ENCODE peak calls at places on chromosomes 2 and 18, in ten cellular contexts. One of them, this sample, is unnamed. For H3K9me3, the result is how much of the 10 kb centered on the place peaks cover.

GRCh38 chr2:199982444-199982843 is 27.1 kb downstream of the MAIP1 start:
- DNase-seq in keratinocyte: no peak
- DNase-seq in esophagus squamous epithelium: no peak
- DNase-seq in right cardiac atrium: no peak
- DNase-seq in GM23248: no peak
- DNase-seq in CD8-positive, alpha-beta T cell: no peak
- DNase-seq in stomach: no peak
- DNase-seq in mammary epithelial cell: peak
- DNase-seq in ovary: no peak
- DNase-seq in neural progenitor cell: no peak
- DNase-seq in this sample: no peak

GRCh38 chr2:137228566-137228965 is 463.2 kb downstream of the THSD7B start:
- DNase-seq in ovary: no peak
- DNase-seq in right cardiac atrium: no peak
- DNase-seq in GM23248: peak
- DNase-seq in CD8-positive, alpha-beta T cell: no peak
- DNase-seq in esophagus squamous epithelium: no peak
- DNase-seq in neural progenitor cell: no peak
- DNase-seq in stomach: no peak
- DNase-seq in keratinocyte: no peak
- DNase-seq in mammary epithelial cell: peak
- DNase-seq in this sample: peak

GRCh38 chr2:159380676-159381239 is 94.3 kb upstream of the WDSUB1 start:
- DNase-seq in esophagus squamous epithelium: no peak
- DNase-seq in mammary epithelial cell: no peak
- DNase-seq in GM23248: no peak
- DNase-seq in CD8-positive, alpha-beta T cell: no peak
- DNase-seq in stomach: no peak
- DNase-seq in ovary: no peak
- DNase-seq in neural progenitor cell: no peak
- DNase-seq in right cardiac atrium: no peak
- DNase-seq in keratinocyte: no peak
- DNase-seq in this sample: no peak

GRCh38 chr2:236561874-236562273 is 7.8 kb upstream of the ACKR3 start:
- DNase-seq in stomach: no peak
- DNase-seq in neural progenitor cell: no peak
- DNase-seq in ovary: no peak
- DNase-seq in keratinocyte: no peak
- DNase-seq in CD8-positive, alpha-beta T cell: no peak
- DNase-seq in esophagus squamous epithelium: no peak
- DNase-seq in right cardiac atrium: no peak
- DNase-seq in mammary epithelial cell: no peak
- DNase-seq in GM23248: no peak
- DNase-seq in this sample: no peak

GRCh38 chr2:10258326-10258725 is 44.4 kb upstream of the HPCAL1 start:
- DNase-seq in ovary: no peak
- DNase-seq in right cardiac atrium: no peak
- DNase-seq in GM23248: no peak
- DNase-seq in esophagus squamous epithelium: no peak
- DNase-seq in neural progenitor cell: no peak
- DNase-seq in mammary epithelial cell: no peak
- DNase-seq in keratinocyte: no peak
- DNase-seq in CD8-positive, alpha-beta T cell: no peak
- DNase-seq in stomach: no peak
- DNase-seq in this sample: no peak

GRCh38 chr2:17331636-17332035 is 186.6 kb downstream of the RAD51AP2 start:
- DNase-seq in neural progenitor cell: no peak
- DNase-seq in keratinocyte: no peak
- DNase-seq in mammary epithelial cell: no peak
- DNase-seq in esophagus squamous epithelium: no peak
- DNase-seq in stomach: no peak
- DNase-seq in right cardiac atrium: no peak
- DNase-seq in ovary: no peak
- DNase-seq in GM23248: no peak
- DNase-seq in CD8-positive, alpha-beta T cell: no peak
- DNase-seq in this sample: no peak

GRCh38 chr2:118348380-118349024 is 260.2 kb downstream of the INSIG2 start:
- DNase-seq in mammary epithelial cell: no peak
- DNase-seq in GM23248: no peak
- DNase-seq in neural progenitor cell: no peak
- DNase-seq in CD8-positive, alpha-beta T cell: no peak
- DNase-seq in keratinocyte: no peak
- DNase-seq in esophagus squamous epithelium: no peak
- DNase-seq in ovary: no peak
- DNase-seq in right cardiac atrium: no peak
- DNase-seq in stomach: no peak
- DNase-seq in this sample: no peak

GRCh38 chr2:20103514-20103913 is 52.1 kb upstream of the LAPTM4A start:
- DNase-seq in stomach: no peak
- DNase-seq in CD8-positive, alpha-beta T cell: no peak
- DNase-seq in keratinocyte: no peak
- DNase-seq in esophagus squamous epithelium: no peak
- DNase-seq in right cardiac atrium: no peak
- DNase-seq in neural progenitor cell: no peak
- DNase-seq in GM23248: peak
- DNase-seq in ovary: no peak
- DNase-seq in mammary epithelial cell: peak
- DNase-seq in this sample: no peak

GRCh38 chr2:121897335-121897970 is 142.0 kb downstream of the TSN start:
- DNase-seq in neural progenitor cell: peak
- DNase-seq in CD8-positive, alpha-beta T cell: no peak
- DNase-seq in GM23248: peak
- DNase-seq in mammary epithelial cell: peak
- DNase-seq in right cardiac atrium: no peak
- DNase-seq in keratinocyte: no peak
- DNase-seq in stomach: no peak
- DNase-seq in ovary: no peak
- DNase-seq in esophagus squamous epithelium: no peak
- DNase-seq in this sample: no peak

GRCh38 chr2:173184031-173185004 is 108.7 kb downstream of the MAP3K20 start:
- DNase-seq in GM23248: peak
- DNase-seq in neural progenitor cell: peak
- DNase-seq in mammary epithelial cell: peak
- DNase-seq in keratinocyte: peak
- DNase-seq in esophagus squamous epithelium: no peak
- DNase-seq in stomach: no peak
- DNase-seq in right cardiac atrium: no peak
- DNase-seq in CD8-positive, alpha-beta T cell: no peak
- DNase-seq in ovary: peak
- DNase-seq in this sample: peak

GRCh38 chr2:105398522-105399206 is at the start of gene FHL2:
- DNase-seq in GM23248: peak
- DNase-seq in CD8-positive, alpha-beta T cell: peak
- DNase-seq in mammary epithelial cell: peak
- DNase-seq in stomach: peak
- DNase-seq in keratinocyte: no peak
- DNase-seq in ovary: peak
- DNase-seq in esophagus squamous epithelium: no peak
- DNase-seq in right cardiac atrium: peak
- DNase-seq in neural progenitor cell: peak
- DNase-seq in this sample: peak

GRCh38 chr2:28350791-28351285 is 41.8 kb upstream of the FOSL2 start:
- DNase-seq in esophagus squamous epithelium: no peak
- DNase-seq in right cardiac atrium: peak
- DNase-seq in stomach: no peak
- DNase-seq in neural progenitor cell: no peak
- DNase-seq in keratinocyte: no peak
- DNase-seq in CD8-positive, alpha-beta T cell: no peak
- DNase-seq in ovary: no peak
- DNase-seq in GM23248: no peak
- DNase-seq in mammary epithelial cell: no peak
- DNase-seq in this sample: no peak

GRCh38 chr2:14316594-14316993 is 315.9 kb upstream of the LRATD1 start:
- DNase-seq in ovary: no peak
- DNase-seq in right cardiac atrium: no peak
- DNase-seq in neural progenitor cell: no peak
- DNase-seq in GM23248: no peak
- DNase-seq in esophagus squamous epithelium: no peak
- DNase-seq in CD8-positive, alpha-beta T cell: no peak
- DNase-seq in keratinocyte: no peak
- DNase-seq in mammary epithelial cell: no peak
- DNase-seq in stomach: no peak
- DNase-seq in this sample: no peak

GRCh38 chr2:27191107-27191829 is 20.6 kb upstream of the ATRAID start:
- DNase-seq in keratinocyte: no peak
- DNase-seq in mammary epithelial cell: peak
- DNase-seq in right cardiac atrium: no peak
- DNase-seq in GM23248: peak
- DNase-seq in neural progenitor cell: peak
- DNase-seq in CD8-positive, alpha-beta T cell: peak
- DNase-seq in stomach: peak
- DNase-seq in ovary: peak
- DNase-seq in esophagus squamous epithelium: no peak
- DNase-seq in this sample: peak

GRCh38 chr2:105087273-105087672 is 49.4 kb downstream of the MRPS9 start:
- DNase-seq in keratinocyte: no peak
- DNase-seq in esophagus squamous epithelium: no peak
- DNase-seq in GM23248: no peak
- DNase-seq in right cardiac atrium: no peak
- DNase-seq in mammary epithelial cell: no peak
- DNase-seq in ovary: no peak
- DNase-seq in CD8-positive, alpha-beta T cell: no peak
- DNase-seq in neural progenitor cell: no peak
- DNase-seq in stomach: no peak
- DNase-seq in this sample: no peak

GRCh38 chr2:84454581-84454980 is 4.5 kb downstream of the SUCLG1 start:
- DNase-seq in neural progenitor cell: no peak
- DNase-seq in right cardiac atrium: no peak
- DNase-seq in CD8-positive, alpha-beta T cell: no peak
- DNase-seq in ovary: no peak
- DNase-seq in GM23248: no peak
- DNase-seq in stomach: no peak
- DNase-seq in esophagus squamous epithelium: no peak
- DNase-seq in mammary epithelial cell: no peak
- DNase-seq in keratinocyte: no peak
- DNase-seq in this sample: no peak

DNA sequence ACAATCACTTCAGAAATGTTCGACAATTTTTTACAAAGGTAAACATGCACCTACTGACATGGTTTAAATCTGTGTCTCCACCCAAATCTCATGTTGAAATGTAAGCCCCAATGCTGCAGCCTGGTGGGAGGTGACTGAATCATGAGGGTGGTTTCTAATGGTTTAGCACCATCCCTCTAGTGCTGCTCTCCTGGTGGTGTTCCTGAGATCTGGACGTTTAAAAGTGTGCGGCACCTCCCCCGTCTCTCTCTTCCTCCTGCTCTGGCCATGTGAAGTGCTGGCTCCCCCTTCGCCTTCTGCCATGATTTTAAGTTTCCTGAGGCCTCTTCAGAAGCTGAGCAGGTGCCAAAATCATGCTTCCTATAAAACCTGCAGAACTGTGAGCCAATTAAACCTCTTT is 28.3 kb downstream of the MAP3K2 start:
- DNase-seq in neural progenitor cell: no peak
- DNase-seq in keratinocyte: no peak
- DNase-seq in CD8-positive, alpha-beta T cell: no peak
- DNase-seq in stomach: no peak
- DNase-seq in GM23248: no peak
- DNase-seq in mammary epithelial cell: no peak
- DNase-seq in ovary: no peak
- DNase-seq in esophagus squamous epithelium: no peak
- DNase-seq in right cardiac atrium: no peak
- DNase-seq in this sample: no peak
- H3K27ac ChIP-seq in neural progenitor cell: no peak
- H3K27ac ChIP-seq in keratinocyte: no peak
- H3K27ac ChIP-seq in CD8-positive, alpha-beta T cell: no peak
- H3K27ac ChIP-seq in stomach: no peak
- H3K27ac ChIP-seq in GM23248: no peak
- H3K27ac ChIP-seq in mammary epithelial cell: no peak
- H3K27ac ChIP-seq in ovary: no peak
- H3K27ac ChIP-seq in esophagus squamous epithelium: no peak
- H3K27ac ChIP-seq in right cardiac atrium: no peak
- H3K27ac ChIP-seq in this sample: no peak

GRCh38 chr2:115413796-115414195 is 971.4 kb downstream of the DPP10 start:
- DNase-seq in ovary: no peak
- DNase-seq in keratinocyte: no peak
- DNase-seq in GM23248: no peak
- DNase-seq in neural progenitor cell: no peak
- DNase-seq in right cardiac atrium: no peak
- DNase-seq in mammary epithelial cell: no peak
- DNase-seq in CD8-positive, alpha-beta T cell: no peak
- DNase-seq in esophagus squamous epithelium: no peak
- DNase-seq in stomach: no peak
- DNase-seq in this sample: no peak
- H3K9me3 ChIP-seq in ovary: under half
- H3K9me3 ChIP-seq in keratinocyte: under half
- H3K9me3 ChIP-seq in GM23248: under half
- H3K9me3 ChIP-seq in neural progenitor cell: under half
- H3K9me3 ChIP-seq in right cardiac atrium: under half
- H3K9me3 ChIP-seq in mammary epithelial cell: under half
- H3K9me3 ChIP-seq in CD8-positive, alpha-beta T cell: under half
- H3K9me3 ChIP-seq in esophagus squamous epithelium: under half
- H3K9me3 ChIP-seq in stomach: under half
- H3K9me3 ChIP-seq in this sample: under half

GRCh38 chr2:152588911-152589310 is 128.3 kb downstream of the PRPF40A start:
- DNase-seq in keratinocyte: no peak
- DNase-seq in right cardiac atrium: no peak
- DNase-seq in ovary: no peak
- DNase-seq in mammary epithelial cell: no peak
- DNase-seq in GM23248: no peak
- DNase-seq in CD8-positive, alpha-beta T cell: no peak
- DNase-seq in neural progenitor cell: no peak
- DNase-seq in esophagus squamous epithelium: no peak
- DNase-seq in stomach: no peak
- DNase-seq in this sample: no peak
- H3K27ac ChIP-seq in keratinocyte: no peak
- H3K27ac ChIP-seq in right cardiac atrium: no peak
- H3K27ac ChIP-seq in ovary: no peak
- H3K27ac ChIP-seq in mammary epithelial cell: no peak
- H3K27ac ChIP-seq in GM23248: no peak
- H3K27ac ChIP-seq in CD8-positive, alpha-beta T cell: no peak
- H3K27ac ChIP-seq in neural progenitor cell: no peak
- H3K27ac ChIP-seq in esophagus squamous epithelium: no peak
- H3K27ac ChIP-seq in stomach: no peak
- H3K27ac ChIP-seq in this sample: no peak

GRCh38 chr2:8954990-8955389 is 48.5 kb downstream of the MBOAT2 start:
- DNase-seq in stomach: no peak
- DNase-seq in neural progenitor cell: no peak
- DNase-seq in ovary: no peak
- DNase-seq in mammary epithelial cell: no peak
- DNase-seq in right cardiac atrium: no peak
- DNase-seq in CD8-positive, alpha-beta T cell: no peak
- DNase-seq in keratinocyte: no peak
- DNase-seq in GM23248: no peak
- DNase-seq in esophagus squamous epithelium: no peak
- DNase-seq in this sample: no peak
- H3K9me3 ChIP-seq in stomach: under half
- H3K9me3 ChIP-seq in neural progenitor cell: under half
- H3K9me3 ChIP-seq in ovary: under half
- H3K9me3 ChIP-seq in mammary epithelial cell: under half
- H3K9me3 ChIP-seq in right cardiac atrium: under half
- H3K9me3 ChIP-seq in CD8-positive, alpha-beta T cell: under half
- H3K9me3 ChIP-seq in keratinocyte: under half
- H3K9me3 ChIP-seq in GM23248: under half
- H3K9me3 ChIP-seq in esophagus squamous epithelium: under half
- H3K9me3 ChIP-seq in this sample: under half

DNA sequence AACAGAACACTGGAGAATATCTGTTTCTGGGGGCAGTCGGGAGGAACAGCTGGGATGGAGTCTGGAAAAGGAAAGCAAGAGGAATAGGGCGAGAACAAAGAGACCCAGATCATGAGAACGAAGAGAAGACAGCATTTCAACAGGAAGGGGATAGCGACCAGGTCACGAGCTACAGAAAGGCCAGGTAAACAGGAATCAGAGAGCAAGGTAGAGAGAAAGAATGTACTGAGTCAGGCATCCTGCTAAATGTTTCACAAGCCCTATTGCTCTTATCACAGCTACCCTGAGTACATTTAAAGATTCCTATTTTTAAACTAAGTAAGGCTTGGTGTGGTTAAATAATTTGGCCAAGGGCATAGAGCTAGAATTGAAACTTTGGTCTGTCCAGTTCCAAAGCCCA is 254.9 kb upstream of the RAB12 start:
- DNase-seq in mammary epithelial cell: no peak
- DNase-seq in neural progenitor cell: no peak
- DNase-seq in right cardiac atrium: no peak
- DNase-seq in keratinocyte: no peak
- DNase-seq in stomach: no peak
- DNase-seq in GM23248: no peak
- DNase-seq in ovary: no peak
- DNase-seq in esophagus squamous epithelium: no peak
- DNase-seq in CD8-positive, alpha-beta T cell: no peak
- DNase-seq in this sample: no peak
- H3K27ac ChIP-seq in mammary epithelial cell: no peak
- H3K27ac ChIP-seq in neural progenitor cell: no peak
- H3K27ac ChIP-seq in right cardiac atrium: no peak
- H3K27ac ChIP-seq in keratinocyte: no peak
- H3K27ac ChIP-seq in stomach: no peak
- H3K27ac ChIP-seq in GM23248: no peak
- H3K27ac ChIP-seq in ovary: no peak
- H3K27ac ChIP-seq in esophagus squamous epithelium: no peak
- H3K27ac ChIP-seq in CD8-positive, alpha-beta T cell: no peak
- H3K27ac ChIP-seq in this sample: no peak